ENCODE peak calls at places on chromosomes 5 and 9, in four cellular contexts. One of them, this sample, is unnamed.

GRCh38 chr5:98771389-98772109 is 1.9 kb upstream of the RGMB start:
- DNase-seq in mucosa of descending colon: peak; percentile 93
- DNase-seq in endothelial cell: peak; percentile 68
- DNase-seq in Peyer's patch: no peak
- DNase-seq in this sample: peak; percentile 93

GRCh38 chr9:112285056-112285455 is 48.4 kb downstream of the PTBP3 start:
- DNase-seq in mucosa of descending colon: no peak
- DNase-seq in endothelial cell: no peak
- DNase-seq in Peyer's patch: no peak
- DNase-seq in this sample: no peak

GRCh38 chr5:42822558-42822957 is 10.9 kb upstream of the SELENOP start:
- DNase-seq in Peyer's patch: no peak
- DNase-seq in mucosa of descending colon: no peak
- DNase-seq in endothelial cell: no peak
- DNase-seq in this sample: no peak

GRCh38 chr5:107806705-107807104 is 136.0 kb upstream of the EFNA5 start:
- DNase-seq in mucosa of descending colon: no peak
- DNase-seq in endothelial cell: no peak
- DNase-seq in Peyer's patch: no peak
- DNase-seq in this sample: no peak

GRCh38 chr5:54807421-54807820 is 178.0 kb downstream of the ESM1 start:
- DNase-seq in mucosa of descending colon: no peak
- DNase-seq in endothelial cell: no peak
- DNase-seq in Peyer's patch: no peak
- DNase-seq in this sample: peak; percentile 63

GRCh38 chr5:39714036-39714698 is 289.4 kb upstream of the DAB2 start:
- DNase-seq in mucosa of descending colon: peak; percentile 84
- DNase-seq in endothelial cell: peak; percentile 45
- DNase-seq in Peyer's patch: no peak
- DNase-seq in this sample: peak; percentile 49

GRCh38 chr5:54301215-54301614 is 9.2 kb downstream of the ARL15 start:
- DNase-seq in Peyer's patch: no peak
- DNase-seq in endothelial cell: no peak
- DNase-seq in mucosa of descending colon: no peak
- DNase-seq in this sample: no peak

GRCh38 chr5:85293139-85293785 is 908.6 kb upstream of the EDIL3 start:
- DNase-seq in endothelial cell: no peak
- DNase-seq in mucosa of descending colon: peak; percentile 10
- DNase-seq in Peyer's patch: no peak
- DNase-seq in this sample: no peak

GRCh38 chr5:165188555-165189260 is 1683.3 kb downstream of the MAT2B start:
- DNase-seq in mucosa of descending colon: no peak
- DNase-seq in Peyer's patch: no peak
- DNase-seq in endothelial cell: no peak
- DNase-seq in this sample: no peak

GRCh38 chr9:10366171-10366779 is 246.5 kb downstream of the PTPRD start:
- DNase-seq in mucosa of descending colon: peak; percentile 35
- DNase-seq in Peyer's patch: no peak
- DNase-seq in endothelial cell: peak; percentile 39
- DNase-seq in this sample: peak; percentile 1

GRCh38 chr9:911003-911402 is 65.5 kb upstream of the DMRT3 start:
- DNase-seq in Peyer's patch: no peak
- DNase-seq in endothelial cell: no peak
- DNase-seq in mucosa of descending colon: no peak
- DNase-seq in this sample: no peak

GRCh38 chr9:108474356-108474755 is 381.4 kb downstream of the ACTL7B start:
- DNase-seq in endothelial cell: no peak
- DNase-seq in Peyer's patch: no peak
- DNase-seq in mucosa of descending colon: no peak
- DNase-seq in this sample: no peak

GRCh38 chr9:135265931-135266330 is 178.5 kb downstream of the OLFM1 start:
- DNase-seq in endothelial cell: no peak
- DNase-seq in Peyer's patch: no peak
- DNase-seq in mucosa of descending colon: no peak
- DNase-seq in this sample: no peak

GRCh38 chr9:115015018-115015635 is 84.7 kb upstream of the TNFSF8 start:
- DNase-seq in Peyer's patch: no peak
- DNase-seq in endothelial cell: peak; percentile 62
- DNase-seq in mucosa of descending colon: peak; percentile 56
- DNase-seq in this sample: peak; percentile 40

GRCh38 chr9:137968235-137968634 is 90.7 kb downstream of the CACNA1B start:
- DNase-seq in Peyer's patch: no peak
- DNase-seq in endothelial cell: no peak
- DNase-seq in mucosa of descending colon: no peak
- DNase-seq in this sample: no peak
- TF ChIP-seq CTCF in Peyer's patch: no peak
- TF ChIP-seq CTCF in endothelial cell: no peak
- TF ChIP-seq CTCF in mucosa of descending colon: no peak
- TF ChIP-seq CTCF in this sample: no peak

DNA sequence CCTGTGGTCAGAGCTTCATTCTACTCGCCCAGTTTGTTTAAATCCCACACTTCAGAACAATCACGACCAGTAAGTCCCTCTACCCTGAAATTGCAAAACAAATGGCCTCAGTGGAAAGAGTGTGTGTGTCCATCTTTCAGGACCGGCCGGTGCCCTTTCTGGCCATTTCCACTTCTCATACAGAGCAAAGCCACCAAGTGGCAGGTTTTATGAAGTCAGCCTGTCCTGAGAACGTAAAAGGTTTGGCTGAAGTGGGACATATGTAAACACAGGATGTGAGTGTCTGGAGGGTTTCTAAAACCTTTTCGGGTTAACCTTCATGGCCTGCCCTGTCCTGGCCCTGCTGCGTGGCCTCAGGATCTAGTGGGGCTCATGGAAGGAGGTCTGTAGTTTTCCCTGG is 24.7 kb downstream of the NXNL2 start:
- DNase-seq in endothelial cell: no peak
- DNase-seq in mucosa of descending colon: no peak
- DNase-seq in Peyer's patch: no peak
- DNase-seq in this sample: peak; percentile 29
- TF ChIP-seq CTCF in endothelial cell: no peak
- TF ChIP-seq CTCF in mucosa of descending colon: no peak
- TF ChIP-seq CTCF in Peyer's patch: no peak
- TF ChIP-seq CTCF in this sample: peak; percentile 46

GRCh38 chr9:5511935-5512580 is 1.7 kb downstream of the PDCD1LG2 start:
- DNase-seq in endothelial cell: no peak
- DNase-seq in Peyer's patch: no peak
- DNase-seq in mucosa of descending colon: no peak
- DNase-seq in this sample: no peak
- TF ChIP-seq CTCF in endothelial cell: no peak
- TF ChIP-seq CTCF in Peyer's patch: no peak
- TF ChIP-seq CTCF in mucosa of descending colon: no peak
- TF ChIP-seq CTCF in this sample: no peak

GRCh38 chr9:120510816-120511215 is 69.2 kb downstream of the CDK5RAP2 start:
- DNase-seq in mucosa of descending colon: no peak
- DNase-seq in endothelial cell: no peak
- DNase-seq in Peyer's patch: no peak
- DNase-seq in this sample: no peak

GRCh38 chr9:120507936-120508510 is 71.9 kb downstream of the CDK5RAP2 start:
- DNase-seq in mucosa of descending colon: no peak
- DNase-seq in Peyer's patch: no peak
- DNase-seq in endothelial cell: no peak
- DNase-seq in this sample: no peak

GRCh38 chr9:120500733-120501132 is 79.2 kb downstream of the CDK5RAP2 start:
- DNase-seq in mucosa of descending colon: no peak
- DNase-seq in Peyer's patch: no peak
- DNase-seq in endothelial cell: no peak
- DNase-seq in this sample: no peak

DNA sequence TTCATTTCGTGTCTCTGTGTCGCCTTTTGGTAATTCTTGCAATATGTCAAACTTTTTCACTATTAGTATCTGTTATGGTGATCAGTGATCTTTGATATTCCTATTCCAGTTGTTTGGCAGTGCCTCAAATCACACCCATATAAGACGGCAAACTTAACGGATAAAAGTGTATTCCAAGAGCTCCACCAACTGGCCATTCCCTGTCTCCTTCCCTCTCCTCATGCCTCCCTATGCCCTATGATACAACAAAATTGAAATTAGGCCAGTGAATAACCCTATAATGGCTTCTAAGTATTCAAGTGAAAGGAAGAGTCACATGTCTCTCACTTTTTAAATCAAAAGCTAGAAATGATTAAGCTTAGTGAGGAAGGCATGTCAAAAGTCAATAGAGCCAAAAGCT is 74.8 kb downstream of the CDK5RAP2 start:
- DNase-seq in Peyer's patch: no peak
- DNase-seq in endothelial cell: no peak
- DNase-seq in mucosa of descending colon: no peak
- DNase-seq in this sample: no peak
- TF ChIP-seq CTCF in Peyer's patch: no peak
- TF ChIP-seq CTCF in endothelial cell: no peak
- TF ChIP-seq CTCF in mucosa of descending colon: no peak
- TF ChIP-seq CTCF in this sample: no peak

GRCh38 chr5:125987677-125988255 is 435.4 kb upstream of the GRAMD2B start:
- DNase-seq in endothelial cell: no peak
- DNase-seq in Peyer's patch: no peak
- DNase-seq in mucosa of descending colon: no peak
- DNase-seq in this sample: no peak
- TF ChIP-seq CTCF in endothelial cell: no peak
- TF ChIP-seq CTCF in Peyer's patch: no peak
- TF ChIP-seq CTCF in mucosa of descending colon: no peak
- TF ChIP-seq CTCF in this sample: no peak

GRCh38 chr5:117326997-117327396 is 752.4 kb upstream of the SEMA6A start:
- DNase-seq in endothelial cell: no peak
- DNase-seq in mucosa of descending colon: no peak
- DNase-seq in Peyer's patch: no peak
- DNase-seq in this sample: no peak
- TF ChIP-seq CTCF in endothelial cell: no peak
- TF ChIP-seq CTCF in mucosa of descending colon: no peak
- TF ChIP-seq CTCF in Peyer's patch: no peak
- TF ChIP-seq CTCF in this sample: no peak

DNA sequence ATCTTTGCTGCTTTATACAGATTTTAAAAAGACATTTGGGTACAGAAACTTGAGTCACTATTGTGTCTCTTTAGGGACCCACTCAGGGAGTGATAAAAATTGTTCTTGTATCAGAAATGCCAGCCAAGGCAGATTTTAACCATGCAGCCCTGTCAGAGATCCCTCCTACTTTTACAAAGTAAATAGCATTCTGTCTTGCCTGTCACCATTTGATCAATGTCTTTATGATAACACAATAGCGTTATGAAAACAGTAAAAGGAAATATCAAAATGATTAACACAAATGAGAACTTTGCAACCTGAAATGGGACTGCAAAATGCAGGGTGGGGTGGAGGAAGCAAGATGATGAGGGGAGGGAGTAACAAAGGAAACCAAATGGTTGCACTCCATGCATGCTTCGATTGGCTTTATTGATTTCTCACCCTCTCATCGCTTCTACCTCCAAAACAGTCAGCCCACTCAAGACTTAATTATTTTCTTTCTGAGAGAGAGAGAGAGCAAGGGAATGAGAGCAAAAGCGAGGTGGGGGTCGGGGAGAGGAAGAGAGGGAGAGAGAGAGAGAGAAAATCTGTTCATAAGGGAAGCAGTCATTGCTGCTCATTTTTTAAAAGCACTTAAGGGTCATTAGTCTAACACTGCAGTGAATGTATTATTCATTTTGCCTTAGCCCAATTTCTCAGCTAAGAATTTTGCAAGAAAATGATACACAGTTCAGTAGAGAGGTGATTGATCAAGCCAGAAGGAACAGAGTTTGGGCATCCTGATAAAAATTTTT is 576.5 kb downstream of the CSNK1G3 start:
- DNase-seq in Peyer's patch: no peak
- DNase-seq in endothelial cell: no peak
- DNase-seq in mucosa of descending colon: no peak
- DNase-seq in this sample: no peak
- TF ChIP-seq CTCF in Peyer's patch: no peak
- TF ChIP-seq CTCF in endothelial cell: no peak
- TF ChIP-seq CTCF in mucosa of descending colon: no peak
- TF ChIP-seq CTCF in this sample: no peak

GRCh38 chr5:167030500-167031120 is 1260.8 kb upstream of the WWC1 start:
- DNase-seq in mucosa of descending colon: peak; percentile 47
- DNase-seq in Peyer's patch: no peak
- DNase-seq in endothelial cell: peak; percentile 60
- DNase-seq in this sample: no peak
- TF ChIP-seq CTCF in mucosa of descending colon: no peak
- TF ChIP-seq CTCF in Peyer's patch: no peak
- TF ChIP-seq CTCF in endothelial cell: peak; percentile 76
- TF ChIP-seq CTCF in this sample: peak; percentile 30

GRCh38 chr5:77972545-77973252 is 196.6 kb upstream of the TBCA start:
- DNase-seq in mucosa of descending colon: no peak
- DNase-seq in endothelial cell: peak; percentile 25
- DNase-seq in Peyer's patch: no peak
- DNase-seq in this sample: no peak
- TF ChIP-seq CTCF in mucosa of descending colon: no peak
- TF ChIP-seq CTCF in endothelial cell: no peak
- TF ChIP-seq CTCF in Peyer's patch: no peak
- TF ChIP-seq CTCF in this sample: peak; percentile 20

This sample was measured in HFFc6.